ENCODE peak calls at places on chromosome 14, in six cellular contexts. One of them, this sample, is unnamed.

GRCh38 chr14:100858838-100859220 is 32.9 kb downstream of the MEG3 start:
- DNase-seq in neuronal stem cell: no peak
- DNase-seq in mesenchymal stem cell: no peak
- DNase-seq in mesendoderm: no peak
- DNase-seq in H9: no peak
- DNase-seq in H1: no peak
- DNase-seq in this sample: no peak

GRCh38 chr14:90963343-90963742 is 97.1 kb downstream of the RPS6KA5 start:
- DNase-seq in H1: no peak
- DNase-seq in neuronal stem cell: no peak
- DNase-seq in mesenchymal stem cell: no peak
- DNase-seq in H9: no peak
- DNase-seq in mesendoderm: no peak
- DNase-seq in this sample: no peak

GRCh38 chr14:71932229-71932951 is at the start of gene RGS6:
- DNase-seq in H9: peak
- DNase-seq in mesendoderm: peak
- DNase-seq in H1: peak
- DNase-seq in neuronal stem cell: peak
- DNase-seq in mesenchymal stem cell: no peak
- DNase-seq in this sample: no peak

GRCh38 chr14:100703574-100704220 is 23.0 kb upstream of the DLK1 start:
- DNase-seq in H9: no peak
- DNase-seq in mesendoderm: no peak
- DNase-seq in mesenchymal stem cell: no peak
- DNase-seq in neuronal stem cell: no peak
- DNase-seq in H1: no peak
- DNase-seq in this sample: no peak

GRCh38 chr14:60720962-60721330 is 3.2 kb downstream of the SIX4 start:
- DNase-seq in mesenchymal stem cell: no peak
- DNase-seq in H9: no peak
- DNase-seq in mesendoderm: no peak
- DNase-seq in neuronal stem cell: no peak
- DNase-seq in H1: no peak
- DNase-seq in this sample: no peak

GRCh38 chr14:105487449-105487985 is 831 bp downstream of the CRIP1 start:
- DNase-seq in mesendoderm: no peak
- DNase-seq in H9: no peak
- DNase-seq in neuronal stem cell: no peak
- DNase-seq in H1: no peak
- DNase-seq in mesenchymal stem cell: no peak
- DNase-seq in this sample: no peak

GRCh38 chr14:98458702-98459101 is 813.3 kb downstream of the BCL11B start:
- DNase-seq in H9: no peak
- DNase-seq in neuronal stem cell: no peak
- DNase-seq in H1: no peak
- DNase-seq in mesenchymal stem cell: no peak
- DNase-seq in mesendoderm: no peak
- DNase-seq in this sample: no peak

GRCh38 chr14:65790185-65790815 is 377.8 kb downstream of the FUT8 start:
- DNase-seq in mesendoderm: peak
- DNase-seq in H1: no peak
- DNase-seq in mesenchymal stem cell: no peak
- DNase-seq in neuronal stem cell: no peak
- DNase-seq in H9: no peak
- DNase-seq in this sample: no peak

GRCh38 chr14:94391284-94391914 is 3.0 kb upstream of the SERPINA1 start:
- DNase-seq in H9: peak
- DNase-seq in mesendoderm: no peak
- DNase-seq in mesenchymal stem cell: no peak
- DNase-seq in neuronal stem cell: no peak
- DNase-seq in H1: no peak
- DNase-seq in this sample: no peak

GRCh38 chr14:65321370-65321875 is 91.1 kb upstream of the FUT8 start:
- DNase-seq in mesenchymal stem cell: no peak
- DNase-seq in neuronal stem cell: no peak
- DNase-seq in H1: no peak
- DNase-seq in H9: no peak
- DNase-seq in mesendoderm: no peak
- DNase-seq in this sample: no peak

GRCh38 chr14:20684662-20685456 is 499 bp downstream of the RNASE4 start:
- DNase-seq in mesenchymal stem cell: peak
- DNase-seq in neuronal stem cell: no peak
- DNase-seq in H9: peak
- DNase-seq in H1: no peak
- DNase-seq in mesendoderm: peak
- DNase-seq in this sample: peak
- H4K8ac ChIP-seq in mesenchymal stem cell: peak
- H4K8ac ChIP-seq in neuronal stem cell: no peak
- H4K8ac ChIP-seq in H9: no peak
- H4K8ac ChIP-seq in H1: no peak
- H4K8ac ChIP-seq in mesendoderm: no peak
- H4K8ac ChIP-seq in this sample: peak

GRCh38 chr14:22955702-22956575 is 951 bp downstream of the HAUS4 start:
- DNase-seq in H1: no peak
- DNase-seq in mesenchymal stem cell: no peak
- DNase-seq in neuronal stem cell: no peak
- DNase-seq in H9: no peak
- DNase-seq in mesendoderm: no peak
- DNase-seq in this sample: no peak
- H4K8ac ChIP-seq in H1: no peak
- H4K8ac ChIP-seq in mesenchymal stem cell: peak
- H4K8ac ChIP-seq in neuronal stem cell: no peak
- H4K8ac ChIP-seq in H9: no peak
- H4K8ac ChIP-seq in mesendoderm: no peak
- H4K8ac ChIP-seq in this sample: peak

DNA sequence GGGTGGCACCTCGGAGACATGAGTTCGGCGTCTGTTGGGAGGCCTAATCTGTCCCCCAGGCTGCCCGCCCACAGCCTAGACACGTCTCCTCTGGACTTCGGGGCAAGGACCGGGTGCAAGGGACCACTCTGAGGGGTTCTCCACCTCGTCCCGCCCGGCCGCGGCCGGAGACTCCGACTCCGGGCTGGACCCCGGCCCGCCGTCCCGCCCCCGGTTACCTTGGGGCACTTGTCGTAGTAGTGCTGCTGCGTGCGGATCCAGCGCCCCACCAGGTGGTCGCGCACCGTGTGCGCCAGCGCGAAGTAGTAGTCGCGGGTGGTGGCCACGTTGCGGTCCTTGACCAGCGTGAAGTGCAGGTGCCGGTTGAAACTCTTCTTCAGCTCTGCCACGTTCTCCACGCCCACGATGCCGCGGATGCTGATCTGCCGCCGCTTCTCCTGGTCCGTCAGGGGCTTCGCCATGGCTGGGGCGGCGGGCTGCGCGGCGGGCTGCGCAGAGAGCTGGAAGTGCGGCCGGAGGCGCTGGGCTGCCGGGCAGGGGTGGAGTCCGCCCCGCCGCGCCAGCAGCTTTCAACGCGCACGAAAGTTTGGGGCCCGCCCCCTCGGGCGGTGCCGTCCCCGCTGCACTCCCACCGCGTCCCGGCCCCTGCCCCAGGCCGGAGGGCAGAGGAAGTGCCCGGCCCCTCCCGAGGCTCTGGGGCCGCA is at the start of gene PYGL:
- DNase-seq in mesendoderm: peak
- DNase-seq in H1: no peak
- DNase-seq in mesenchymal stem cell: peak
- DNase-seq in neuronal stem cell: peak
- DNase-seq in H9: peak
- DNase-seq in this sample: peak
- H4K8ac ChIP-seq in mesendoderm: no peak
- H4K8ac ChIP-seq in H1: no peak
- H4K8ac ChIP-seq in mesenchymal stem cell: peak
- H4K8ac ChIP-seq in neuronal stem cell: no peak
- H4K8ac ChIP-seq in H9: no peak
- H4K8ac ChIP-seq in this sample: peak

GRCh38 chr14:23352506-23353432 is at the start of gene SLC22A17:
- DNase-seq in mesendoderm: peak
- DNase-seq in H1: no peak
- DNase-seq in neuronal stem cell: peak
- DNase-seq in H9: peak
- DNase-seq in mesenchymal stem cell: peak
- DNase-seq in this sample: peak
- H4K8ac ChIP-seq in mesendoderm: no peak
- H4K8ac ChIP-seq in H1: peak
- H4K8ac ChIP-seq in neuronal stem cell: no peak
- H4K8ac ChIP-seq in H9: no peak
- H4K8ac ChIP-seq in mesenchymal stem cell: peak
- H4K8ac ChIP-seq in this sample: peak

GRCh38 chr14:99581371-99581770 is 22.6 kb downstream of the CCDC85C start:
- DNase-seq in mesenchymal stem cell: no peak
- DNase-seq in H9: no peak
- DNase-seq in mesendoderm: no peak
- DNase-seq in neuronal stem cell: peak
- DNase-seq in H1: no peak
- DNase-seq in this sample: no peak
- H4K8ac ChIP-seq in mesenchymal stem cell: no peak
- H4K8ac ChIP-seq in H9: no peak
- H4K8ac ChIP-seq in mesendoderm: no peak
- H4K8ac ChIP-seq in neuronal stem cell: no peak
- H4K8ac ChIP-seq in H1: peak
- H4K8ac ChIP-seq in this sample: peak

GRCh38 chr14:68791078-68791983 is 1.5 kb downstream of the ZFP36L1 start:
- DNase-seq in mesendoderm: peak
- DNase-seq in H9: no peak
- DNase-seq in neuronal stem cell: no peak
- DNase-seq in H1: no peak
- DNase-seq in mesenchymal stem cell: peak
- DNase-seq in this sample: no peak
- H4K8ac ChIP-seq in mesendoderm: no peak
- H4K8ac ChIP-seq in H9: no peak
- H4K8ac ChIP-seq in neuronal stem cell: no peak
- H4K8ac ChIP-seq in H1: no peak
- H4K8ac ChIP-seq in mesenchymal stem cell: no peak
- H4K8ac ChIP-seq in this sample: peak